ENCODE peak calls at places on chromosomes 3 and 15, in five cellular contexts. P is left cardiac atrium, V is EH, Y is NCI-H1436 treated with DMSO at 0.1 percent for 48 hours, Q is adrenal gland. Z is an unnamed sample.

GRCh38 chr3:28924744-28925360 is 356.0 kb upstream of the RBMS3 start:
- DNase-seq in P (no peak), V (peak), Y (no peak), Q (no peak), Z (no peak)

GRCh38 chr3:43906847-43907507 is 216.2 kb downstream of the ABHD5 start:
- DNase-seq in P (no peak), V (no peak), Y (no peak), Q (no peak), Z (peak)

GRCh38 chr3:72523409-72524172 is 324.7 kb downstream of the SHQ1 start:
- DNase-seq in P (peak), V (no peak), Y (no peak), Q (peak), Z (no peak)

GRCh38 chr15:31446546-31446945 is 119.9 kb downstream of the KLF13 start:
- DNase-seq in P (no peak), V (no peak), Y (no peak), Q (no peak), Z (no peak)

GRCh38 chr3:172622916-172623700 is 87.8 kb downstream of the NCEH1 start:
- DNase-seq in P (no peak), V (peak), Y (no peak), Q (peak), Z (peak)

GRCh38 chr3:140343709-140344417 is 334.0 kb upstream of the TRIM42 start:
- DNase-seq in P (no peak), V (no peak), Y (no peak), Q (no peak), Z (no peak)

GRCh38 chr3:170961616-170962400 is 53.4 kb upstream of the EIF5A2 start:
- DNase-seq in P (no peak), V (peak), Y (no peak), Q (peak), Z (no peak)

GRCh38 chr3:29463306-29463705 is 182.4 kb downstream of the RBMS3 start:
- DNase-seq in P (no peak), V (no peak), Y (no peak), Q (no peak), Z (no peak)

GRCh38 chr15:70627734-70628541 is 135.4 kb downstream of the UACA start:
- DNase-seq in P (no peak), V (peak), Y (no peak), Q (no peak), Z (no peak)

GRCh38 chr3:46699846-46700523 is 1.2 kb upstream of the TMIE start:
- DNase-seq in P (peak), V (no peak), Y (no peak), Q (peak), Z (no peak)